ENCODE peak calls at places on chromosome 12, in ten cellular contexts. One of them, this sample, is unnamed.
A peak's percentile ranks its signal among the peaks of the same experiment; 100 is the strongest.

GRCh38 chr12:12807970-12808702 is 5.0 kb upstream of the DDX47 start:
- DNase-seq in activated CD8-positive, alpha-beta memory T cell treated with anti-CD3 and anti-CD28 coated beads, Interleukin-2, amount 50 U/mL, for 48 hours: peak; percentile 66
- DNase-seq in retinal pigment epithelial cell: no peak
- DNase-seq in ACHN: no peak
- DNase-seq in thyroid gland: peak; percentile 39
- DNase-seq in lung: no peak
- DNase-seq in GM23248: peak; percentile 67
- DNase-seq in neural crest cell: no peak
- DNase-seq in hypothalamus: no peak
- DNase-seq in AML-193: no peak
- DNase-seq in this sample: peak; percentile 75

GRCh38 chr12:39846304-39846703 is 226.7 kb upstream of the ABCD2 start:
- DNase-seq in activated CD8-positive, alpha-beta memory T cell treated with anti-CD3 and anti-CD28 coated beads, Interleukin-2, amount 50 U/mL, for 48 hours: no peak
- DNase-seq in retinal pigment epithelial cell: no peak
- DNase-seq in ACHN: no peak
- DNase-seq in thyroid gland: no peak
- DNase-seq in lung: no peak
- DNase-seq in GM23248: no peak
- DNase-seq in neural crest cell: no peak
- DNase-seq in hypothalamus: no peak
- DNase-seq in AML-193: peak; percentile 28
- DNase-seq in this sample: no peak

GRCh38 chr12:45978108-45978507 is 12.3 kb downstream of the SCAF11 start:
- DNase-seq in activated CD8-positive, alpha-beta memory T cell treated with anti-CD3 and anti-CD28 coated beads, Interleukin-2, amount 50 U/mL, for 48 hours: no peak
- DNase-seq in retinal pigment epithelial cell: no peak
- DNase-seq in ACHN: no peak
- DNase-seq in thyroid gland: no peak
- DNase-seq in lung: no peak
- DNase-seq in GM23248: no peak
- DNase-seq in neural crest cell: no peak
- DNase-seq in hypothalamus: no peak
- DNase-seq in AML-193: no peak
- DNase-seq in this sample: no peak

GRCh38 chr12:59715434-59715833 is 119.6 kb downstream of the SLC16A7 start:
- DNase-seq in activated CD8-positive, alpha-beta memory T cell treated with anti-CD3 and anti-CD28 coated beads, Interleukin-2, amount 50 U/mL, for 48 hours: no peak
- DNase-seq in retinal pigment epithelial cell: no peak
- DNase-seq in ACHN: no peak
- DNase-seq in thyroid gland: no peak
- DNase-seq in lung: no peak
- DNase-seq in GM23248: no peak
- DNase-seq in neural crest cell: no peak
- DNase-seq in hypothalamus: no peak
- DNase-seq in AML-193: no peak
- DNase-seq in this sample: no peak

GRCh38 chr12:71415336-71416231 is 24.0 kb upstream of the LGR5 start:
- DNase-seq in activated CD8-positive, alpha-beta memory T cell treated with anti-CD3 and anti-CD28 coated beads, Interleukin-2, amount 50 U/mL, for 48 hours: no peak
- DNase-seq in retinal pigment epithelial cell: no peak
- DNase-seq in ACHN: peak; percentile 76
- DNase-seq in thyroid gland: no peak
- DNase-seq in lung: no peak
- DNase-seq in GM23248: peak; percentile 85
- DNase-seq in neural crest cell: peak; percentile 35
- DNase-seq in hypothalamus: no peak
- DNase-seq in AML-193: peak; percentile 50
- DNase-seq in this sample: no peak

GRCh38 chr12:30286345-30286926 is 409.2 kb downstream of the IPO8 start:
- DNase-seq in activated CD8-positive, alpha-beta memory T cell treated with anti-CD3 and anti-CD28 coated beads, Interleukin-2, amount 50 U/mL, for 48 hours: no peak
- DNase-seq in retinal pigment epithelial cell: no peak
- DNase-seq in ACHN: peak; percentile 45
- DNase-seq in thyroid gland: no peak
- DNase-seq in lung: no peak
- DNase-seq in GM23248: peak; percentile 51
- DNase-seq in neural crest cell: no peak
- DNase-seq in hypothalamus: no peak
- DNase-seq in AML-193: peak; percentile 18
- DNase-seq in this sample: peak; percentile 74

GRCh38 chr12:132411457-132411856 is 78.5 kb upstream of the FBRSL1 start:
- DNase-seq in activated CD8-positive, alpha-beta memory T cell treated with anti-CD3 and anti-CD28 coated beads, Interleukin-2, amount 50 U/mL, for 48 hours: no peak
- DNase-seq in retinal pigment epithelial cell: no peak
- DNase-seq in ACHN: peak; percentile 19
- DNase-seq in thyroid gland: no peak
- DNase-seq in lung: no peak
- DNase-seq in GM23248: no peak
- DNase-seq in neural crest cell: no peak
- DNase-seq in hypothalamus: no peak
- DNase-seq in AML-193: no peak
- DNase-seq in this sample: no peak

GRCh38 chr12:70830221-70831061 is 90.1 kb downstream of the PTPRR start:
- DNase-seq in activated CD8-positive, alpha-beta memory T cell treated with anti-CD3 and anti-CD28 coated beads, Interleukin-2, amount 50 U/mL, for 48 hours: no peak
- DNase-seq in retinal pigment epithelial cell: no peak
- DNase-seq in ACHN: no peak
- DNase-seq in thyroid gland: no peak
- DNase-seq in lung: no peak
- DNase-seq in GM23248: no peak
- DNase-seq in neural crest cell: no peak
- DNase-seq in hypothalamus: no peak
- DNase-seq in AML-193: no peak
- DNase-seq in this sample: no peak

GRCh38 chr12:65881348-65881961 is 57.2 kb downstream of the HMGA2 start:
- DNase-seq in activated CD8-positive, alpha-beta memory T cell treated with anti-CD3 and anti-CD28 coated beads, Interleukin-2, amount 50 U/mL, for 48 hours: no peak
- DNase-seq in retinal pigment epithelial cell: no peak
- DNase-seq in ACHN: no peak
- DNase-seq in thyroid gland: no peak
- DNase-seq in lung: no peak
- DNase-seq in GM23248: peak; percentile 85
- DNase-seq in neural crest cell: no peak
- DNase-seq in hypothalamus: no peak
- DNase-seq in AML-193: no peak
- DNase-seq in this sample: peak; percentile 79

GRCh38 chr12:57033428-57033827 is 16.5 kb downstream of the MYO1A start:
- DNase-seq in activated CD8-positive, alpha-beta memory T cell treated with anti-CD3 and anti-CD28 coated beads, Interleukin-2, amount 50 U/mL, for 48 hours: no peak
- DNase-seq in retinal pigment epithelial cell: no peak
- DNase-seq in ACHN: no peak
- DNase-seq in thyroid gland: no peak
- DNase-seq in lung: no peak
- DNase-seq in GM23248: no peak
- DNase-seq in neural crest cell: no peak
- DNase-seq in hypothalamus: no peak
- DNase-seq in AML-193: no peak
- DNase-seq in this sample: no peak

GRCh38 chr12:122858171-122858570 is 22.9 kb downstream of the HIP1R start:
- DNase-seq in activated CD8-positive, alpha-beta memory T cell treated with anti-CD3 and anti-CD28 coated beads, Interleukin-2, amount 50 U/mL, for 48 hours: no peak
- DNase-seq in retinal pigment epithelial cell: no peak
- DNase-seq in ACHN: no peak
- DNase-seq in thyroid gland: peak; percentile 33
- DNase-seq in lung: no peak
- DNase-seq in GM23248: no peak
- DNase-seq in neural crest cell: no peak
- DNase-seq in hypothalamus: no peak
- DNase-seq in AML-193: no peak
- DNase-seq in this sample: peak; percentile 72

This sample was measured in osteoblast.